ENCODE peak calls at places on chromosomes 5 and 9, in six cellular contexts. One of them, this sample, is unnamed.

GRCh38 chr9:131279927-131280530 is 3.7 kb upstream of the FAM78A start:
- DNase-seq in HepG2: no peak
- DNase-seq in ovary: no peak
- DNase-seq in upper lobe of left lung: no peak
- DNase-seq in transverse colon: no peak
- DNase-seq in K562: no peak
- DNase-seq in this sample: no peak

GRCh38 chr5:178063277-178063676 is 50.1 kb upstream of the N4BP3 start:
- DNase-seq in HepG2: no peak
- DNase-seq in ovary: no peak
- DNase-seq in upper lobe of left lung: no peak
- DNase-seq in transverse colon: no peak
- DNase-seq in K562: no peak
- DNase-seq in this sample: no peak

GRCh38 chr5:131373265-131373664 is 109.4 kb downstream of the CDC42SE2 start:
- DNase-seq in HepG2: no peak
- DNase-seq in ovary: no peak
- DNase-seq in upper lobe of left lung: no peak
- DNase-seq in transverse colon: no peak
- DNase-seq in K562: peak; percentile 86
- DNase-seq in this sample: no peak

GRCh38 chr5:93909356-93909755 is 168.0 kb upstream of the POU5F2 start:
- DNase-seq in HepG2: no peak
- DNase-seq in ovary: no peak
- DNase-seq in upper lobe of left lung: no peak
- DNase-seq in transverse colon: no peak
- DNase-seq in K562: no peak
- DNase-seq in this sample: no peak

GRCh38 chr9:128714586-128715435 is 9.1 kb downstream of the ZDHHC12 start:
- DNase-seq in HepG2: no peak
- DNase-seq in ovary: peak; percentile 23
- DNase-seq in upper lobe of left lung: no peak
- DNase-seq in transverse colon: no peak
- DNase-seq in K562: no peak
- DNase-seq in this sample: no peak

GRCh38 chr5:61178702-61179101 is 16.4 kb upstream of the SMIM15 start:
- DNase-seq in HepG2: no peak
- DNase-seq in ovary: no peak
- DNase-seq in upper lobe of left lung: no peak
- DNase-seq in transverse colon: no peak
- DNase-seq in K562: no peak
- DNase-seq in this sample: no peak

GRCh38 chr9:124792976-124793594 is 16.2 kb downstream of the OLFML2A start:
- DNase-seq in HepG2: no peak
- DNase-seq in ovary: peak; percentile 64
- DNase-seq in upper lobe of left lung: peak; percentile 35
- DNase-seq in transverse colon: no peak
- DNase-seq in K562: no peak
- DNase-seq in this sample: no peak

GRCh38 chr5:98307811-98308210 is 465.7 kb upstream of the RGMB start:
- DNase-seq in HepG2: no peak
- DNase-seq in ovary: no peak
- DNase-seq in upper lobe of left lung: no peak
- DNase-seq in transverse colon: no peak
- DNase-seq in K562: no peak
- DNase-seq in this sample: no peak

GRCh38 chr9:131678499-131679111 is 61.3 kb downstream of the RAPGEF1 start:
- DNase-seq in HepG2: peak; percentile 56
- DNase-seq in ovary: no peak
- DNase-seq in upper lobe of left lung: peak; percentile 90
- DNase-seq in transverse colon: peak; percentile 78
- DNase-seq in K562: peak; percentile 76
- DNase-seq in this sample: peak; percentile 54

GRCh38 chr5:138339464-138339863 is 1.4 kb downstream of the FAM53C start:
- DNase-seq in HepG2: no peak
- DNase-seq in ovary: no peak
- DNase-seq in upper lobe of left lung: no peak
- DNase-seq in transverse colon: no peak
- DNase-seq in K562: no peak
- DNase-seq in this sample: no peak

GRCh38 chr9:89945133-89945532 is 340.3 kb downstream of the GADD45G start:
- DNase-seq in HepG2: no peak
- DNase-seq in ovary: no peak
- DNase-seq in upper lobe of left lung: no peak
- DNase-seq in transverse colon: no peak
- DNase-seq in K562: no peak
- DNase-seq in this sample: no peak

GRCh38 chr5:123450641-123451421 is 27.6 kb upstream of the CEP120 start:
- DNase-seq in HepG2: no peak
- DNase-seq in ovary: no peak
- DNase-seq in upper lobe of left lung: no peak
- DNase-seq in transverse colon: no peak
- DNase-seq in K562: no peak
- DNase-seq in this sample: no peak

GRCh38 chr9:127611796-127612790 is at the start of gene STXBP1:
- DNase-seq in HepG2: peak; percentile 55
- DNase-seq in ovary: peak; percentile 95
- DNase-seq in upper lobe of left lung: peak; percentile 87
- DNase-seq in transverse colon: peak; percentile 91
- DNase-seq in K562: peak; percentile 97
- DNase-seq in this sample: peak; percentile 77

GRCh38 chr9:101738566-101739183 is at the start of gene GRIN3A:
- DNase-seq in HepG2: no peak
- DNase-seq in ovary: peak; percentile 39
- DNase-seq in upper lobe of left lung: no peak
- DNase-seq in transverse colon: peak; percentile 26
- DNase-seq in K562: peak; percentile 7
- DNase-seq in this sample: no peak

GRCh38 chr5:33891731-33892418 is at the start of gene ADAMTS12:
- DNase-seq in HepG2: no peak
- DNase-seq in ovary: peak; percentile 76
- DNase-seq in upper lobe of left lung: no peak
- DNase-seq in transverse colon: peak; percentile 24
- DNase-seq in K562: no peak
- DNase-seq in this sample: no peak

GRCh38 chr9:122011818-122012498 is 81.2 kb downstream of the TTLL11 start:
- DNase-seq in HepG2: no peak
- DNase-seq in ovary: no peak
- DNase-seq in upper lobe of left lung: no peak
- DNase-seq in transverse colon: no peak
- DNase-seq in K562: no peak
- DNase-seq in this sample: no peak

GRCh38 chr5:57441557-57441956 is 41.1 kb downstream of the ACTBL2 start:
- DNase-seq in HepG2: no peak
- DNase-seq in ovary: no peak
- DNase-seq in upper lobe of left lung: no peak
- DNase-seq in transverse colon: no peak
- DNase-seq in K562: peak; percentile 77
- DNase-seq in this sample: no peak

GRCh38 chr9:97405551-97405950 is 6.3 kb upstream of the TDRD7 start:
- DNase-seq in HepG2: no peak
- DNase-seq in ovary: no peak
- DNase-seq in upper lobe of left lung: no peak
- DNase-seq in transverse colon: no peak
- DNase-seq in K562: no peak
- DNase-seq in this sample: no peak

GRCh38 chr9:16442622-16443021 is 427.8 kb downstream of the BNC2 start:
- DNase-seq in HepG2: no peak
- DNase-seq in ovary: peak; percentile 47
- DNase-seq in upper lobe of left lung: no peak
- DNase-seq in transverse colon: no peak
- DNase-seq in K562: no peak
- DNase-seq in this sample: no peak

GRCh38 chr5:82023530-82024095 is 51.8 kb downstream of the ATG10 start:
- DNase-seq in HepG2: no peak
- DNase-seq in ovary: no peak
- DNase-seq in upper lobe of left lung: no peak
- DNase-seq in transverse colon: no peak
- DNase-seq in K562: no peak
- DNase-seq in this sample: no peak

GRCh38 chr9:131179561-131180219 is 54.3 kb downstream of the NUP214 start:
- DNase-seq in HepG2: no peak
- DNase-seq in ovary: no peak
- DNase-seq in upper lobe of left lung: no peak
- DNase-seq in transverse colon: no peak
- DNase-seq in K562: no peak
- DNase-seq in this sample: no peak

GRCh38 chr9:126379661-126380365 is 53.2 kb downstream of the MVB12B start:
- DNase-seq in HepG2: no peak
- DNase-seq in ovary: no peak
- DNase-seq in upper lobe of left lung: no peak
- DNase-seq in transverse colon: peak; percentile 5
- DNase-seq in K562: no peak
- DNase-seq in this sample: no peak

GRCh38 chr5:60887096-60887495 is 43.0 kb upstream of the ELOVL7 start:
- DNase-seq in HepG2: no peak
- DNase-seq in ovary: no peak
- DNase-seq in upper lobe of left lung: no peak
- DNase-seq in transverse colon: no peak
- DNase-seq in K562: no peak
- DNase-seq in this sample: no peak

GRCh38 chr5:142803428-142804111 is 33.4 kb downstream of the ARHGAP26 start:
- DNase-seq in HepG2: no peak
- DNase-seq in ovary: no peak
- DNase-seq in upper lobe of left lung: peak; percentile 70
- DNase-seq in transverse colon: no peak
- DNase-seq in K562: no peak
- DNase-seq in this sample: peak; percentile 60
- TF ChIP-seq EP300 in HepG2: no peak
- TF ChIP-seq EP300 in ovary: peak; percentile 33
- TF ChIP-seq EP300 in upper lobe of left lung: peak; percentile 63
- TF ChIP-seq EP300 in transverse colon: peak; percentile 73
- TF ChIP-seq EP300 in K562: no peak
- TF ChIP-seq EP300 in this sample: peak; percentile 87

GRCh38 chr9:99103909-99104458 is 929 bp upstream of the TGFBR1 start:
- DNase-seq in HepG2: no peak
- DNase-seq in ovary: peak; percentile 51
- DNase-seq in upper lobe of left lung: no peak
- DNase-seq in transverse colon: no peak
- DNase-seq in K562: no peak
- DNase-seq in this sample: no peak

GRCh38 chr9:99101271-99101670 is 3.6 kb upstream of the TGFBR1 start:
- DNase-seq in HepG2: no peak
- DNase-seq in ovary: no peak
- DNase-seq in upper lobe of left lung: no peak
- DNase-seq in transverse colon: no peak
- DNase-seq in K562: no peak
- DNase-seq in this sample: no peak

GRCh38 chr9:99103505-99103904 is 1.4 kb upstream of the TGFBR1 start:
- DNase-seq in HepG2: no peak
- DNase-seq in ovary: no peak
- DNase-seq in upper lobe of left lung: no peak
- DNase-seq in transverse colon: no peak
- DNase-seq in K562: no peak
- DNase-seq in this sample: no peak

GRCh38 chr9:99103054-99103453 is 1.9 kb upstream of the TGFBR1 start:
- DNase-seq in HepG2: no peak
- DNase-seq in ovary: no peak
- DNase-seq in upper lobe of left lung: no peak
- DNase-seq in transverse colon: no peak
- DNase-seq in K562: no peak
- DNase-seq in this sample: no peak

DNA sequence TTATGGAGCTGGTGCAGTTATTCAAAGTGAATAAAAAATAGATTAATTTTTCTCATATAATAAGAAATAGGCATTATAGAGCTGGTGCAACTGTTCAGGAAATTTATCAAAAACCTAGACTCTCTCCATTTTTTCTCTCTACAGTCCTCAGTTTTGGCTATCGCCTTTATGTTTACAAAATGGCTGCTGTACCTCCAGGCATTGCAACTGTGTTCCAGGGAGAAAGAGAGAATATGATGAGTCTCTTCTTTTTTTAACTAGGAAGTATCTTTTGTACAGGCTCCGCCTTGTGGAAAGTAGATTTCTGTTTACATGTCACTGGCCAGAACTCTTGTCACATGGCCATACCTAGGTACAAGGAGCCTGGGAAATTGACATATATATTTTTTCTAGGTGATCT is 3.1 kb upstream of the TGFBR1 start:
- DNase-seq in HepG2: no peak
- DNase-seq in ovary: no peak
- DNase-seq in upper lobe of left lung: no peak
- DNase-seq in transverse colon: no peak
- DNase-seq in K562: no peak
- DNase-seq in this sample: no peak
- H3K27ac ChIP-seq in HepG2: no peak overlapping the region
- H3K27ac ChIP-seq in ovary: no peak overlapping the region
- H3K27ac ChIP-seq in upper lobe of left lung: peak overlapping the region; percentile 21
- H3K27ac ChIP-seq in transverse colon: no peak overlapping the region
- H3K27ac ChIP-seq in K562: no peak overlapping the region
- H3K27ac ChIP-seq in this sample: no peak overlapping the region

GRCh38 chr9:94868462-94868861 is 142.0 kb downstream of the AOPEP start:
- DNase-seq in HepG2: no peak
- DNase-seq in ovary: no peak
- DNase-seq in upper lobe of left lung: no peak
- DNase-seq in transverse colon: no peak
- DNase-seq in K562: no peak
- DNase-seq in this sample: no peak

GRCh38 chr9:94867842-94868312 is 141.4 kb downstream of the AOPEP start:
- DNase-seq in HepG2: no peak
- DNase-seq in ovary: no peak
- DNase-seq in upper lobe of left lung: no peak
- DNase-seq in transverse colon: no peak
- DNase-seq in K562: no peak
- DNase-seq in this sample: no peak

GRCh38 chr9:94870793-94871558 is 144.5 kb downstream of the AOPEP start:
- DNase-seq in HepG2: no peak
- DNase-seq in ovary: no peak
- DNase-seq in upper lobe of left lung: no peak
- DNase-seq in transverse colon: no peak
- DNase-seq in K562: no peak
- DNase-seq in this sample: no peak

GRCh38 chr9:94870465-94870792 is 143.9 kb downstream of the AOPEP start:
- DNase-seq in HepG2: no peak
- DNase-seq in ovary: no peak
- DNase-seq in upper lobe of left lung: no peak
- DNase-seq in transverse colon: no peak
- DNase-seq in K562: no peak
- DNase-seq in this sample: no peak

DNA sequence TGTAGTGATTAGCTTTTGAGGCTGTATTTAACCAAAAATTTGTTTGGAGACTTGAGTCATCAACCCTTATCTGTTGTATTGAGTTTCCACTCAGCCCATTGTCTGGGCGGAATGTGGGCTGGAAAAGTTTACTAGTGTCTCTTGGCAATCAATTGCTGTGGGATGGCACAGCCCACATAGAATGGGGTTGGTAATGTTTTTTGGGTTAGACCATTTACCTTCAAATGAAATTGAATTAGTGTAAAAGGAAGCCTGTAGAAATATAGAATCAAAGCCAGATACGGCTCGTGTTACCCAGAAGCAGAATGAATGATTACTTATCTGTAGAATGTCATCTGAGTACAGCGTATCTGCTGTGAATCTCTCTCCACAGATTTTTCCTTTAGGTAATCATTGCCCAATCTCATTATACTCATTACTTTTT is 142.9 kb downstream of the AOPEP start:
- DNase-seq in HepG2: no peak
- DNase-seq in ovary: no peak
- DNase-seq in upper lobe of left lung: no peak
- DNase-seq in transverse colon: no peak
- DNase-seq in K562: no peak
- DNase-seq in this sample: no peak
- TF ChIP-seq EP300 in HepG2: no peak
- TF ChIP-seq EP300 in ovary: no peak
- TF ChIP-seq EP300 in upper lobe of left lung: no peak
- TF ChIP-seq EP300 in transverse colon: no peak
- TF ChIP-seq EP300 in K562: no peak
- TF ChIP-seq EP300 in this sample: no peak

GRCh38 chr9:113748135-113748534 is 128.0 kb upstream of the ZNF618 start:
- DNase-seq in HepG2: no peak
- DNase-seq in ovary: no peak
- DNase-seq in upper lobe of left lung: no peak
- DNase-seq in transverse colon: no peak
- DNase-seq in K562: no peak
- DNase-seq in this sample: no peak
- H3K27ac ChIP-seq in HepG2: no peak overlapping the region
- H3K27ac ChIP-seq in ovary: no peak overlapping the region
- H3K27ac ChIP-seq in upper lobe of left lung: no peak overlapping the region
- H3K27ac ChIP-seq in transverse colon: no peak overlapping the region
- H3K27ac ChIP-seq in K562: no peak overlapping the region
- H3K27ac ChIP-seq in this sample: no peak overlapping the region

This sample was measured in tibial nerve.